ENCODE peak calls at places on chromosomes 5 and 9, in four cellular contexts. E is AG10803, R is heart right ventricle, O is glutamatergic neuron. V is an unnamed sample.

GRCh38 chr9:4197548-4197947 is 102.3 kb downstream of the GLIS3 start:
- DNase-seq in E (no peak), R (no peak), O (no peak), V (no peak)

GRCh38 chr9:133787749-133788015 is 49.5 kb upstream of the SARDH start:
- DNase-seq in O (peak), R (peak), E (no peak), V (no peak)

GRCh38 chr5:84382363-84383295 is 2.1 kb downstream of the EDIL3 start:
- DNase-seq in O (peak), R (peak), E (peak), V (peak)

GRCh38 chr9:72650206-72650605 is 128.8 kb downstream of the TMC1 start:
- DNase-seq in R (no peak), O (no peak), E (no peak), V (no peak)

GRCh38 chr5:98775246-98775961 is 1.9 kb downstream of the RGMB start:
- DNase-seq in E (no peak), R (no peak), O (no peak), V (no peak)

GRCh38 chr5:98069876-98070512 is 703.5 kb upstream of the RGMB start:
- DNase-seq in E (peak), O (no peak), R (no peak), V (no peak)

GRCh38 chr5:170087168-170087817 is 18.4 kb upstream of the FOXI1 start:
- DNase-seq in O (no peak), R (no peak), E (no peak), V (no peak)

GRCh38 chr5:63401434-63402046 is 560.7 kb downstream of the HTR1A start:
- DNase-seq in O (peak), R (peak), E (peak), V (peak)

GRCh38 chr9:77194423-77194822 is 17.1 kb downstream of the VPS13A start:
- DNase-seq in O (no peak), R (no peak), E (no peak), V (no peak)

GRCh38 chr9:21160178-21160577 is 6.3 kb downstream of the IFNA21 start:
- DNase-seq in E (no peak), O (no peak), R (no peak), V (no peak)

GRCh38 chr9:78368236-78368635 is 71.3 kb downstream of the PSAT1 start:
- DNase-seq in O (no peak), E (no peak), R (no peak), V (no peak)

GRCh38 chr9:137320555-137321384 is 18.7 kb upstream of the NRARP start:
- DNase-seq in R (peak), O (peak), E (no peak), V (peak)

GRCh38 chr5:82295959-82296557 is 17.9 kb upstream of the RPS23 start:
- DNase-seq in O (no peak), R (no peak), E (no peak), V (no peak)

GRCh38 chr9:129330711-129331279 is 152.7 kb upstream of the IER5L start:
- DNase-seq in O (no peak), E (peak), R (no peak), V (no peak)

GRCh38 chr9:129327552-129328283 is 149.7 kb upstream of the IER5L start:
- DNase-seq in R (no peak), E (no peak), O (no peak), V (no peak)

GRCh38 chr9:129326061-129327005 is 148.3 kb upstream of the IER5L start:
- DNase-seq in O (peak), E (no peak), R (no peak), V (no peak)

GRCh38 chr9:129331366-129331765 is 153.3 kb upstream of the IER5L start:
- DNase-seq in E (no peak), O (no peak), R (no peak), V (no peak)

DNA sequence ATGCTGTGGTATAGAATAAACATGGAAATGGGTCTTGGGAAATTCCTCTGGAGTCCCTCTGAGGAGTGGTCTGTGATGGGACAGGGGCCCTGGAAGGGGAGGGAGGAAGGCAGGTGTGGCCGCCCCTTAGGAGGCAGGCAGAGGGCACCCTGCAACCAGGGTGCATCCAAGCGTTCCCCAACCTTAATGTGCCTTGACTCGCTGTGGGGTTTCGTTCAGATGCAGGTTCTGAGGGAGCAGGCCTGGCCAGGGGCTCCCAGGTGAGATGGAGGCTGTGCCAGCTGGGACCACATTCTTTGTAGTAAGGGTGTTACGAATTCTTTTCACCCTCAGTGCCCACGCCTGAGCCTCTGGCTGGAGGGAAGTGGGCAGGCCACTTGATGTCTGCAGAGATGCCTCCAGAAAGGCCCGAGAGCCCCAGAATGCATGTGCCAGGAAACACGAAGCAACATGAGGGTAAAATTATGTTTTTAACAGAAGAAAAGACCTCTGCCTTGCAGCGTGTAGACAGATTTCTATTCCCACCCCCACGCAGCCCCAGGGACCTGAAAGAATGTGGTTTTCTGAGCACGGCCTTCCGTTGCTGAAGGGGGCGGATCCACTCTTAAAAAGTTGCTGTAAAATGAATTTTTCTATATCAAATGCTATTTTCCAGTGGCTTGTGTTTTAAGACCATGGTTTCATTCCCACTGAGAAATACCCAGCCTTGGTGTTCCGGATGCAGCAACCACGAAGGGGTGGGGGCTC is 150.5 kb upstream of the IER5L start:
- DNase-seq in O (no peak), R (no peak), E (no peak), V (no peak)
- TF ChIP-seq CTCF in O (no peak), R (no peak), E (no peak), V (no peak)

GRCh38 chr9:94166237-94167054 is 82.2 kb downstream of the PTPDC1 start:
- DNase-seq in E (peak), R (peak), O (peak), V (peak)

GRCh38 chr9:94167376-94167775 is 83.1 kb downstream of the PTPDC1 start:
- DNase-seq in O (no peak), E (no peak), R (no peak), V (no peak)

GRCh38 chr9:94168203-94169000 is 84.1 kb downstream of the PTPDC1 start:
- DNase-seq in O (no peak), E (peak), R (no peak), V (no peak)

GRCh38 chr9:94165592-94166236 is 81.5 kb downstream of the PTPDC1 start:
- DNase-seq in R (peak), E (peak), O (peak), V (peak)

GRCh38 chr9:94167055-94167346 is 82.7 kb downstream of the PTPDC1 start:
- DNase-seq in E (no peak), O (no peak), R (no peak), V (peak)
- TF ChIP-seq CTCF in E (peak), O (no peak), R (no peak), V (no peak)

GRCh38 chr9:34376596-34377401 is at the start of gene MYORG:
- DNase-seq in E (peak), R (peak), O (peak), V (peak)

GRCh38 chr9:34374339-34374738 is 2.4 kb downstream of the MYORG start:
- DNase-seq in E (no peak), O (no peak), R (no peak), V (no peak)

GRCh38 chr9:34377402-34377741 is 674 bp upstream of the MYORG start:
- DNase-seq in R (no peak), E (no peak), O (peak), V (no peak)

GRCh38 chr9:34374905-34375552 is 1.7 kb downstream of the MYORG start:
- DNase-seq in O (no peak), R (no peak), E (no peak), V (no peak)

GRCh38 chr9:34375901-34376595 is 650 bp downstream of the MYORG start:
- DNase-seq in O (peak), R (peak), E (no peak), V (peak)
- TF ChIP-seq CTCF in O (peak), R (peak), E (no peak), V (no peak)

GRCh38 chr9:101727621-101728524 is 10.6 kb downstream of the GRIN3A start:
- DNase-seq in R (no peak), O (peak), E (peak), V (peak)
- TF ChIP-seq CTCF in R (peak), O (peak), E (peak), V (peak)

GRCh38 chr5:38157024-38157423 is 101.3 kb upstream of the EGFLAM start:
- DNase-seq in O (no peak), R (no peak), E (no peak), V (no peak)
- TF ChIP-seq CTCF in O (no peak), R (no peak), E (no peak), V (no peak)

DNA sequence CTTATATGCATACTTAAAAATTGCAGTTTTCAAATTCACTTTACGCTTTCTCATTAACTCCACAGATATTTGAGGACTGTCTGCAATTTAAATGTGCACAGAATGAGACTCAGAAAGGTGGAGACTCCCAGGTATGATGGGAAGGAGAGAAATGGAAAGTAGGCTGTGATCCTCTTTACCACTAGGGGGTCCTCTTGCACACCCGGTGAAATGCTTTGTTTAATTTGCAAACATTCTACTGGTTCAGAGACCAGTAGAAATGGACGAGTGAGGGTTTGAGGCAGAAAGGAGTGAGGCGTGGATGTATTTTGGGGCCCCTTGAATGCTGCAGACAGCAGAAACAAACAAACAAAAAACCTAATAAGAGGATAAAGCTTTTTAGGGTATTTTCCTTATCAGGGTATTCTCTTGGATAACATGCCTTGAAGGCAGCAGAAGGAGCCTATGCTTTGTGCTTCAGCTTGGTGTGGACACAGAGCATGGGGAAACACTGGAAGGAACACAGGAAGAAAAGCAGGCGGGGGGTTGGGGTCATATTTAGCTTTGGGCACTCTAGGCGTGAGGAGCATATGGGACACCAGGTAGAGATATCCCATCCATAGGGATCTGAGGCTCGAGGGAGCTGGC is 410.1 kb downstream of the DMRT2 start:
- DNase-seq in R (no peak), E (no peak), O (no peak), V (peak)
- TF ChIP-seq CTCF in R (peak), E (peak), O (peak), V (peak)

GRCh38 chr9:91099471-91099870 is 262.2 kb downstream of the AUH start:
- DNase-seq in E (no peak), O (no peak), R (no peak), V (no peak)
- TF ChIP-seq CTCF in E (no peak), O (no peak), R (no peak), V (no peak)

DNA sequence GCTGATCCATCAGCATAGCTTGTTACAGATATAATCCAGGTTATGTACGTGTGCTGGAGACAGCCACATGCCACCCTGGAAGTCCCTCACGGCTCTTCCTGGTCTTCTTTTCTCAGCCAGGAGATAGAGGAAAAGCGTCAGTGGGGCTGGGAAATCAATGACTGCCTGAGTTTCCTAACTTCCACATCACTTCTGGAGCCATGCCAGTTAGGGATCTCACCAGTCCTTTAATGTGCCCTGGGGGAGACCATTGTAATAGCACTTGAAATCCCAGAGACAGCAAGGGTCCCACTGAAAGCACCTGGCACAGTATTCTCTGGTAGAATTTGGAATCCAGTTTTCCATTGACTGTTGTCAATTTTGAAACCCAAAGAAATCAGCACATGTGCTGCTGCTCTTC is 29.2 kb downstream of the ANXA2R start:
- DNase-seq in R (no peak), E (no peak), O (no peak), V (no peak)
- TF ChIP-seq CTCF in R (no peak), E (no peak), O (no peak), V (no peak)

DNA sequence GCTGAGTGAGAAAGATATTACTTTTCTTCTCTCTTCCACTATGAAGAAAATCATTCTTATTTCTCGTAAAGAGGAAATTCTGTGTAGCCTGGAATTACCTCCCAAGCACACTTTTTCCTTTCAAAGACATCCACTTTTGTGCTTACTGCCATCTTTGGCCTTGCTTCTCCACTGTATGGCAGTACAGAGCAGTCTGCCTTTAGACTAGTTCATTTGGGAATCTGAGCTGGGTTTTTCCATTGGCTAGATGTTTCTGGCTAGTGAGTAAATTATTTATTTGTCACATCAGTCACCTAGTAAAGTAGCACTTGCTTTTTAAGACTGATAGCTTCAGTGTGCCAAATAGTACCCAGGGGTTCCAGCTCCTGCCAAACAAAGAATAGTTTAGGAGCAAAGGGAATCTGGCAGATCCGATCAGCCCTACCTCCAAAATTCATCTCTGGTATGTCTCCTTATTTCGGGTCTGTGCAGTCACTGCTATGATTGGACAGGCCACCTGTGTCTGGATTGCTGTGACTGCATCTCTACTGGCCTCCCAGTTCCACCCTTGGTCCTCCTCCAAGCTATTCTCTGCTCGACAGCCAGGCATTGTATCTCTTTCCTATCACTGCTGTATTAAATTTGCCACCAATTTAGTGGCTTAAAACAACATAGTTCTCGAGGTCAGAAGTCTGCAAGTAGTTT is 97.6 kb downstream of the NUDT12 start:
- DNase-seq in E (no peak), R (no peak), O (no peak), V (no peak)
- TF ChIP-seq CTCF in E (peak), R (no peak), O (no peak), V (no peak)

V was measured in endothelial cell.